ENCODE peak calls at places on chromosomes 13 and 19, in eight cellular contexts. J is colonic mucosa, Q is GM12878, A is dorsolateral prefrontal cortex, M is upper lobe of right lung, F is thoracic aorta, P is MM.1S, K is cardiac muscle cell. T is an unnamed sample.

GRCh38 chr13:111503376-111503775 is 182.9 kb downstream of the TEX29 start:
- DNase-seq in J (no peak), Q (no peak), A (no peak), M (no peak), F (no peak), P (no peak), K (no peak), T (peak; percentile 3)

GRCh38 chr19:55082023-55082851 is 6.6 kb downstream of the EPS8L1 start:
- DNase-seq in J (no peak), Q (no peak), A (no peak), M (no peak), F (no peak), P (no peak), K (peak; percentile 54), T (peak; percentile 89)

GRCh38 chr19:13082192-13083007 is 20.3 kb downstream of the LYL1 start:
- DNase-seq in J (no peak), Q (no peak), A (no peak), M (no peak), F (no peak), P (no peak), K (peak; percentile 41), T (peak; percentile 63)

GRCh38 chr19:35715981-35716734 is 1.6 kb upstream of the KMT2B start:
- DNase-seq in J (peak; percentile 73), Q (no peak), A (peak; percentile 82), M (peak; percentile 88), F (no peak), P (peak; percentile 18), K (no peak), T (no peak)

GRCh38 chr13:25898991-25899390 is 152.8 kb downstream of the SHISA2 start:
- DNase-seq in J (no peak), Q (no peak), A (no peak), M (no peak), F (no peak), P (no peak), K (no peak), T (no peak)

GRCh38 chr13:41059466-41059865 is 1.8 kb upstream of the WBP4 start:
- DNase-seq in J (no peak), Q (no peak), A (no peak), M (no peak), F (no peak), P (peak; percentile 35), K (no peak), T (no peak)

GRCh38 chr13:98280176-98280510 is 103.1 kb upstream of the RNF113B start:
- DNase-seq in J (no peak), Q (no peak), A (no peak), M (no peak), F (no peak), P (no peak), K (no peak), T (no peak)

GRCh38 chr13:65488606-65489005 is 1741.5 kb downstream of the PCDH9 start:
- DNase-seq in J (no peak), Q (no peak), A (no peak), M (no peak), F (no peak), P (peak; percentile 26), K (peak; percentile 16), T (no peak)

GRCh38 chr13:25179011-25179410 is 6.9 kb upstream of the AMER2 start:
- DNase-seq in J (no peak), Q (no peak), A (no peak), M (no peak), F (no peak), P (no peak), K (no peak), T (peak; percentile 68)

GRCh38 chr13:83839158-83839557 is 43.1 kb downstream of the SLITRK1 start:
- DNase-seq in J (no peak), Q (no peak), A (no peak), M (no peak), F (no peak), P (no peak), K (no peak), T (no peak)

GRCh38 chr13:112066624-112067004 is 335 bp upstream of the SOX1 start:
- DNase-seq in J (peak; percentile 60), Q (no peak), A (no peak), M (no peak), F (no peak), P (no peak), K (peak; percentile 58), T (no peak)

GRCh38 chr13:113106053-113106452 is 462 bp downstream of the F7 start:
- DNase-seq in J (no peak), Q (no peak), A (no peak), M (no peak), F (no peak), P (no peak), K (no peak), T (no peak)

GRCh38 chr19:55525289-55526101 is 11.4 kb downstream of the SBK2 start:
- DNase-seq in J (no peak), Q (no peak), A (no peak), M (no peak), F (no peak), P (no peak), K (no peak), T (peak; percentile 62)

GRCh38 chr19:4878491-4878968 is 11.1 kb upstream of the PLIN3 start:
- DNase-seq in J (no peak), Q (no peak), A (peak; percentile 73), M (no peak), F (no peak), P (no peak), K (no peak), T (no peak)

GRCh38 chr19:48806818-48807589 is 3.8 kb downstream of the BCAT2 start:
- DNase-seq in J (peak; percentile 76), Q (no peak), A (peak; percentile 78), M (no peak), F (no peak), P (no peak), K (peak; percentile 60), T (peak; percentile 41)

GRCh38 chr19:12884926-12885748 is 1.9 kb downstream of the KLF1 start:
- DNase-seq in J (peak; percentile 97), Q (peak; percentile 57), A (no peak), M (peak; percentile 95), F (no peak), P (peak; percentile 99), K (peak; percentile 68), T (peak; percentile 94)

GRCh38 chr13:44232729-44233128 is 140.9 kb upstream of the SERP2 start:
- DNase-seq in J (no peak), Q (no peak), A (no peak), M (no peak), F (no peak), P (no peak), K (no peak), T (no peak)
- TF ChIP-seq CTCF in J (no peak), Q (no peak), A (no peak), M (no peak), F (no peak), P (no peak), K (no peak), T (no peak)

GRCh38 chr13:94706854-94707399 is 5.4 kb downstream of the SOX21 start:
- DNase-seq in J (no peak), Q (no peak), A (no peak), M (no peak), F (no peak), P (no peak), K (no peak), T (no peak)
- H3K27me3 ChIP-seq in J (peaks cover 93% of the 10 kb centered on the region), Q (peaks cover 52% of the 10 kb centered on the region), A (peaks cover 74% of the 10 kb centered on the region), M (peaks cover 96% of the 10 kb centered on the region), F (peaks cover 37% of the 10 kb centered on the region), P (no peaks in the 10 kb centered on the region), K (peaks cover 100% of the 10 kb centered on the region), T (peaks cover 94% of the 10 kb centered on the region)

GRCh38 chr19:50983625-50984292 is at the start of gene KLK7:
- DNase-seq in J (no peak), Q (no peak), A (peak; percentile 55), M (no peak), F (no peak), P (no peak), K (no peak), T (no peak)
- H3K4me3 ChIP-seq in J (no peak within 1 kb of the TSS), Q (no peak within 1 kb of the TSS), A (no peak within 1 kb of the TSS), M (no peak within 1 kb of the TSS), F (no peak within 1 kb of the TSS), P (no peak within 1 kb of the TSS), K (no peak within 1 kb of the TSS), T (no peak within 1 kb of the TSS)

GRCh38 chr13:67416047-67416925 is 186.2 kb upstream of the PCDH9 start:
- DNase-seq in J (no peak), Q (no peak), A (no peak), M (peak; percentile 72), F (no peak), P (no peak), K (peak; percentile 64), T (peak; percentile 59)
- TF ChIP-seq CTCF in J (no peak), Q (peak; percentile 42), A (no peak), M (peak; percentile 57), F (no peak), P (peak; percentile 26), K (peak; percentile 88), T (peak; percentile 83)

DNA sequence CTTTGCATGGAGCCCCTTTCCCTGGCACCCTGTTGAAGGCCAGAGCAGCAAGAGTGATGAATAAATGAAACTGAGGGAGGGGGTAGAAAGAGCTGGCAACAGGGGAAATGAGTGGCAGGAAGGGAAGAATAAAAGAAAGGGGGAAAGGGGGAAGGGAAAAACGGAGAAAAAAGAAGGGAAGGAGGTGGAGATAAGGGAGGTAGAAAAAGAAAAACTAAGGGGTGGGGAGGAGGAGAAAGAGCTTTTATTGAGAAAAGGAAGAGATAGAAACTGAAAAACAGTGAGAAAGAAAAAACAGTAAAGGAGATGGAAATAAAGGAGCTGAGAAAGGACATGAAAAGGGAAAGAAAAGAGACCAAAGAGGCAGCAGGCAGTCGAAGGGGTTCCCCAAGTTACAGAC is 42.1 kb downstream of the DEDD2 start:
- DNase-seq in J (no peak), Q (no peak), A (no peak), M (no peak), F (no peak), P (no peak), K (no peak), T (no peak)
- H3K27me3 ChIP-seq in J (peaks cover 44% of the 10 kb centered on the region), Q (peaks cover 32% of the 10 kb centered on the region), A (no peaks in the 10 kb centered on the region), M (peaks cover 59% of the 10 kb centered on the region), F (peaks cover 15% of the 10 kb centered on the region), P (peaks cover 47% of the 10 kb centered on the region), K (peaks cover 83% of the 10 kb centered on the region), T (peaks cover 11% of the 10 kb centered on the region)

GRCh38 chr13:47337781-47338507 is 441.1 kb upstream of the HTR2A start:
- DNase-seq in J (no peak), Q (no peak), A (no peak), M (no peak), F (no peak), P (no peak), K (peak; percentile 58), T (peak; percentile 90)
- H3K4me3 ChIP-seq in J (no peak overlapping the region), Q (no peak overlapping the region), A (no peak overlapping the region), M (no peak overlapping the region), F (no peak overlapping the region), P (no peak overlapping the region), K (no peak overlapping the region), T (no peak overlapping the region)

GRCh38 chr19:17469092-17469370 is 1.3 kb upstream of the SLC27A1 start:
- DNase-seq in J (no peak), Q (no peak), A (no peak), M (no peak), F (no peak), P (no peak), K (no peak), T (peak; percentile 90)
- TF ChIP-seq CTCF in J (no peak), Q (no peak), A (no peak), M (no peak), F (no peak), P (no peak), K (no peak), T (no peak)

GRCh38 chr19:5923356-5923755 is 9.3 kb downstream of the CAPS start:
- DNase-seq in J (no peak), Q (no peak), A (no peak), M (no peak), F (no peak), P (no peak), K (no peak), T (no peak)
- H3K27me3 ChIP-seq in J (no peaks in the 10 kb centered on the region), Q (no peaks in the 10 kb centered on the region), A (no peaks in the 10 kb centered on the region), M (no peaks in the 10 kb centered on the region), F (no peaks in the 10 kb centered on the region), P (no peaks in the 10 kb centered on the region), K (no peaks in the 10 kb centered on the region), T (no peaks in the 10 kb centered on the region)

T was measured in WERI-Rb-1.